ENCODE peak calls at places on chromosome 18, in five cellular contexts. One of them, this sample, is unnamed.

GRCh38 chr18:69399253-69399652 is 1.4 kb upstream of the DOK6 start:
- DNase-seq in mesenteric fat pad: no peak
- DNase-seq in iris pigment epithelial cell: no peak
- DNase-seq in HepG2: no peak
- DNase-seq in NCI-H1417: no peak
- DNase-seq in this sample: no peak

GRCh38 chr18:48472610-48473009 is 63.4 kb upstream of the ZBTB7C start:
- DNase-seq in NCI-H1417: no peak
- DNase-seq in HepG2: no peak
- DNase-seq in mesenteric fat pad: no peak
- DNase-seq in iris pigment epithelial cell: peak; percentile 65
- DNase-seq in this sample: peak; percentile 60

GRCh38 chr18:79590191-79591039 is 89.2 kb upstream of the CTDP1 start:
- DNase-seq in iris pigment epithelial cell: no peak
- DNase-seq in mesenteric fat pad: no peak
- DNase-seq in HepG2: no peak
- DNase-seq in NCI-H1417: no peak
- DNase-seq in this sample: peak; percentile 54

GRCh38 chr18:74407888-74408287 is 49.2 kb downstream of the DIPK1C start:
- DNase-seq in mesenteric fat pad: no peak
- DNase-seq in NCI-H1417: no peak
- DNase-seq in iris pigment epithelial cell: no peak
- DNase-seq in HepG2: no peak
- DNase-seq in this sample: no peak

GRCh38 chr18:29251681-29252080 is 1074.8 kb upstream of the CDH2 start:
- DNase-seq in NCI-H1417: no peak
- DNase-seq in iris pigment epithelial cell: no peak
- DNase-seq in mesenteric fat pad: no peak
- DNase-seq in HepG2: no peak
- DNase-seq in this sample: no peak

GRCh38 chr18:53261241-53261640 is 921.2 kb downstream of the DCC start:
- DNase-seq in mesenteric fat pad: no peak
- DNase-seq in HepG2: no peak
- DNase-seq in iris pigment epithelial cell: no peak
- DNase-seq in NCI-H1417: no peak
- DNase-seq in this sample: no peak

GRCh38 chr18:79545255-79545654 is 134.3 kb upstream of the CTDP1 start:
- DNase-seq in NCI-H1417: no peak
- DNase-seq in mesenteric fat pad: peak; percentile 43
- DNase-seq in HepG2: no peak
- DNase-seq in iris pigment epithelial cell: no peak
- DNase-seq in this sample: no peak

GRCh38 chr18:2656237-2657042 is 914 bp downstream of the SMCHD1 start:
- DNase-seq in mesenteric fat pad: peak; percentile 92
- DNase-seq in NCI-H1417: peak; percentile 30
- DNase-seq in iris pigment epithelial cell: peak; percentile 61
- DNase-seq in HepG2: peak; percentile 15
- DNase-seq in this sample: peak; percentile 46

GRCh38 chr18:36737321-36737720 is 91.5 kb downstream of the TPGS2 start:
- DNase-seq in iris pigment epithelial cell: no peak
- DNase-seq in mesenteric fat pad: no peak
- DNase-seq in NCI-H1417: no peak
- DNase-seq in HepG2: no peak
- DNase-seq in this sample: no peak

GRCh38 chr18:42053188-42053781 is 98.3 kb downstream of the PIK3C3 start:
- DNase-seq in HepG2: peak; percentile 34
- DNase-seq in iris pigment epithelial cell: peak; percentile 64
- DNase-seq in mesenteric fat pad: no peak
- DNase-seq in NCI-H1417: peak; percentile 25
- DNase-seq in this sample: peak; percentile 79

GRCh38 chr18:3283908-3284307 is 22.0 kb downstream of the MYL12B start:
- DNase-seq in HepG2: no peak
- DNase-seq in mesenteric fat pad: no peak
- DNase-seq in iris pigment epithelial cell: no peak
- DNase-seq in NCI-H1417: no peak
- DNase-seq in this sample: no peak

GRCh38 chr18:29096380-29096779 is 919.5 kb upstream of the CDH2 start:
- DNase-seq in iris pigment epithelial cell: no peak
- DNase-seq in mesenteric fat pad: no peak
- DNase-seq in HepG2: no peak
- DNase-seq in NCI-H1417: no peak
- DNase-seq in this sample: no peak

This sample was measured in fibroblast of pulmonary artery.